ENCODE peak calls at places on chromosomes 7 and 10, in nine cellular contexts. C is lower lobe of right lung, T is neural progenitor cell, H is heart left ventricle, U is endodermal cell, P is WERI-Rb-1, J is upper lobe of right lung, Z is GM23338, K is breast epithelium. N is an unnamed sample.

GRCh38 chr7:12827920-12828319 is 140.5 kb downstream of the ARL4A start:
- DNase-seq in C (no peak), T (no peak), H (no peak), U (no peak), P (no peak), J (no peak), Z (no peak), K (no peak), N (no peak)

GRCh38 chr7:149489391-149490024 is 8.1 kb downstream of the ZNF746 start:
- DNase-seq in C (no peak), T (peak; percentile 17), H (no peak), U (peak; percentile 78), P (peak; percentile 19), J (no peak), Z (peak; percentile 43), K (no peak), N (no peak)

GRCh38 chr10:43383204-43383971 is 12.0 kb downstream of the FXYD4 start:
- DNase-seq in C (no peak), T (no peak), H (no peak), U (no peak), P (no peak), J (no peak), Z (no peak), K (no peak), N (no peak)

GRCh38 chr10:95327367-95327766 is 36.6 kb upstream of the PDLIM1 start:
- DNase-seq in C (peak; percentile 60), T (peak; percentile 14), H (peak; percentile 69), U (no peak), P (peak; percentile 94), J (no peak), Z (no peak), K (peak; percentile 61), N (no peak)

GRCh38 chr7:158248816-158249215 is 338.8 kb downstream of the PTPRN2 start:
- DNase-seq in C (no peak), T (no peak), H (no peak), U (peak; percentile 16), P (no peak), J (no peak), Z (no peak), K (no peak), N (no peak)

GRCh38 chr7:126799541-126799940 is 453.2 kb downstream of the GRM8 start:
- DNase-seq in C (no peak), T (no peak), H (no peak), U (no peak), P (no peak), J (no peak), Z (no peak), K (no peak), N (no peak)

GRCh38 chr10:131198401-131198800 is 113.1 kb downstream of the TCERG1L start:
- DNase-seq in C (no peak), T (no peak), H (no peak), U (peak; percentile 20), P (no peak), J (peak; percentile 40), Z (no peak), K (no peak), N (no peak)

GRCh38 chr7:28315565-28316420 is 96.5 kb upstream of the CREB5 start:
- DNase-seq in C (no peak), T (no peak), H (no peak), U (no peak), P (no peak), J (no peak), Z (no peak), K (peak; percentile 48), N (no peak)

GRCh38 chr7:156751319-156751718 is 110.7 kb downstream of the RNF32 start:
- DNase-seq in C (no peak), T (no peak), H (no peak), U (no peak), P (no peak), J (no peak), Z (no peak), K (no peak), N (no peak)

GRCh38 chr10:71239946-71240795 is 27.8 kb downstream of the UNC5B start:
- DNase-seq in C (no peak), T (no peak), H (peak; percentile 78), U (no peak), P (no peak), J (no peak), Z (no peak), K (no peak), N (no peak)

DNA sequence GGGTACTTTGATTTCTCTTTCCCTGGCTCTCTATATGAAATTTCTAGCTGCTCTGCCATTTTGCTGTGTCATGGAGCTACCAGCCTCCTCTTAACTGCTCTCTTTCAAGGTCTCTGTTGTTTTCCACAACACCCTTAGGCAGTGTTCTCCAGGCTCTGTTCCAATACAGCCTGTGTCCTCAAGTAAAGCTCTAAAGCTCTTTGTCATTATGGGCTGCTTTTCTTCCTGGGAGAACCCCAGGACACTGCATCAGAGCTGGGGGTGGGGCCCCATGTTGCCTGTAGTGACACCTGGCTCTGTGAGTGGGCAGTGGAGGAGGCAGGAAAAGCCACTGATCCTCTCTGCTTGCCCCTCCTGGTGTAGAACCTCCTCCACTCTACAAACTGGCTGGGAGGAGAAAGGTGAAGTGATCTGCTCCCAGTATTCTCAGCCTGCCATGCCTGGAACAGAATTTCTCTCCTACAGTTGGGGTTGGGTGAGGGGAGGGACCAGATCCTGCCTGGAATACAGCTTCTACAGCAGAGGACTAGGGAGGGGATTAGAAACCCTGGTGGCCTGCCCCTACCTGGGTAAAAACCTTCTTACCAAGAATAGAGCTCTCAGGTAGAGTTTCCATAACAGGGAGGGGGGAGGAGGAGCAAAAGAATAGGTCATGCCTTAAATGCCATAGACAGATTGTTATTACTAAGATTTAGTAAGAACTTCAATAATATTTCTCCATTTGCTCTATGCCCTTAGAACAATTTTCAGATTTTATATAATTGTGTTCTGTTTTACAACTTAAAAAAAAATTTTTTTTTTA is 33.7 kb upstream of the TSPAN33 start:
- DNase-seq in C (no peak), T (peak; percentile 38), H (no peak), U (peak; percentile 89), P (peak; percentile 92), J (no peak), Z (peak; percentile 73), K (peak; percentile 56), N (no peak)
- H3K27ac ChIP-seq in C (no peak overlapping the region), T (peak overlapping the region; percentile 35), H (no peak overlapping the region), U (peak overlapping the region; percentile 41), P (peak overlapping the region; percentile 84), J (no peak overlapping the region), Z (peak overlapping the region; percentile 36), K (peak overlapping the region; percentile 62), N (peak overlapping the region; percentile 75)

DNA sequence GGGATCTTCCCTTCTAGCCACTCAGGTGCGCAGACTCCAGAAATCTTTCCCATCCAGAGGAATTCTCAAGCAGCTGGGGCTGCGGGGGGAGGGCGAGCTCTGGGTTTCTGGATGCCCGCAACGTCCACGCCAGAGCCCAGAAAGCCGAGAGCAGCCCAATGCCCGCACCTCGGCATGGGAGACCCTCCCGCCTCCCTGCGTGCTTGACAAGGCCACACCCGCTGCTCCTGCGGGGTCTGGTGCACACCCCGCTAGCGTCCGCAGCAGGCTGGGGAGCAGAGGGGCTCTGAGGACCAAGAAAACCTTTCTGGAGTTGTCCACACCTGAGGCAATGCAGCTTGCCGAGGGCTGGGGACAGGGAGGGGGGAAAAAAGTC is 66.2 kb downstream of the SLC29A4 start:
- DNase-seq in C (no peak), T (no peak), H (no peak), U (peak; percentile 55), P (no peak), J (no peak), Z (peak; percentile 28), K (no peak), N (no peak)
- TF ChIP-seq CTCF in C (no peak), T (no peak), H (no peak), U (no peak), P (no peak), J (no peak), Z (no peak), K (no peak), N (no peak)

DNA sequence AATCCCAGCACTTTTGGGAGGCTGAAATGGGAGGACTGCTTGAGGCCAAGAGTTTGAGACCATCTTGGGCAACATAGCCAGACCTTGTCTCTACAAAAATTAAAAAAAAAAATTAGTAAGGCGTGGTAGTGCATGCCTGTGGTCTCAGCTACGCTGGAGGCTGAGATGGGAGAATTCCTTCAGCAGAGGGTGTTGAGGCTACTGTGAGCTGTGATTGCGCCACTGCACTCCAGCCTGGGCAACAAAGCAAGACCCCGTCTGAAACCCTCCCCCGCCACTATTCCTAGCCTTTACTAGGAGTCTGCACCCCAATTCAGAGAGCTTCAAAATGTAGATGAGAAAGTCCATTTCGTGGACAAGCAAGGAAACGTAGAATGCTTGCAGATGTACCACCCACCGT is 95.2 kb downstream of the PRPF18 start:
- DNase-seq in C (no peak), T (no peak), H (no peak), U (no peak), P (no peak), J (no peak), Z (no peak), K (no peak), N (no peak)
- H3K27ac ChIP-seq in C (no peak overlapping the region), T (no peak overlapping the region), H (no peak overlapping the region), U (no peak overlapping the region), P (no peak overlapping the region), J (no peak overlapping the region), Z (no peak overlapping the region), K (no peak overlapping the region), N (no peak overlapping the region)

GRCh38 chr7:668139-668871 is 58.2 kb upstream of the DNAAF5 start:
- DNase-seq in C (no peak), T (no peak), H (peak; percentile 35), U (no peak), P (no peak), J (no peak), Z (no peak), K (peak; percentile 65), N (no peak)

GRCh38 chr7:665251-665650 is 61.2 kb upstream of the DNAAF5 start:
- DNase-seq in C (no peak), T (no peak), H (no peak), U (peak; percentile 58), P (no peak), J (no peak), Z (no peak), K (no peak), N (no peak)

GRCh38 chr7:664402-664775 is 62.1 kb upstream of the DNAAF5 start:
- DNase-seq in C (no peak), T (no peak), H (no peak), U (no peak), P (no peak), J (no peak), Z (no peak), K (no peak), N (no peak)

GRCh38 chr7:666454-667292 is 59.8 kb upstream of the DNAAF5 start:
- DNase-seq in C (no peak), T (no peak), H (no peak), U (no peak), P (no peak), J (no peak), Z (no peak), K (no peak), N (no peak)

DNA sequence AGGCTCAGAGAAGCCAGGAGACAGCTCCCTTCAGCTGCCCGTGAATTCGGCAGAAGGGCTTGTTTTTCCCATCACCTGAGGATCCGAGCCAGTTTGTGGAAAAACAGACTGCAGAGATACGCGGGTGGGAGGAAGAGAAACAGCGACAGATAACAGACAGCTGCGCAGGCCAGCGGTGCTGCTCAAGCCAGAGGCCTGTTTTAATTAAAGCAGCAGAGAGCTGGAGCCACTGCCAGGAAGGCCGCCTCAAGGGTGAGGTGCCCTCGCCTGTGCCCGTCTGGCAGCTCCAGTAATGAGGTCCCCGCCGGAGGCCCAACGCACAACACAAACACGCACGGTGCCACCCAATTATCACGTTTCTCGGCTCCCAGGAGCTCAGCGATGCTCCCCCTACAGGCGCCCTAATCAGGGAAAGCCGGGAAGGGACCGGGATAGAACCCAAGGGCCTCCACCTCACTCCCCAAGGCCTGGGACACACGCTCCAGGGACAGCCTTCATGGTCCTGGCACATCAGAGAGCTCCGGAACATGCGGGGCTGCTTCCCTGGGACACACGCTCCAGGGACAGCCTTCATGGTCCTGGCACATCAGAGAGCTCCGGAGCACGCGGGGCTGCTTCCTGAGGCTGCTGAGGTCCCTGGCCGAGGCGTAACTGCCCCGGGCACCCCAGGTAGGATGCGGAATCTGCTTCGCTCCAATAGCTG is 60.6 kb upstream of the DNAAF5 start:
- DNase-seq in C (no peak), T (peak; percentile 24), H (peak; percentile 79), U (peak; percentile 81), P (no peak), J (peak; percentile 54), Z (peak; percentile 74), K (no peak), N (no peak)
- TF ChIP-seq CTCF in C (no peak), T (peak; percentile 40), H (peak; percentile 36), U (peak; percentile 68), P (peak; percentile 22), J (no peak), Z (peak; percentile 40), K (no peak), N (no peak)